ENCODE peak calls at places on chromosomes 16 and 17, in four cellular contexts. One of them, this sample, is unnamed.

GRCh38 chr16:86495756-86496261 is 14.5 kb upstream of the FOXF1 start:
- DNase-seq in fibroblast of lung: no peak
- DNase-seq in DMS 273 treated with DMSO at 0.1 percent for 48 hours: no peak
- DNase-seq in AG04450: no peak
- DNase-seq in this sample: no peak

GRCh38 chr17:7215652-7216139 is 3.9 kb downstream of the DLG4 start:
- DNase-seq in fibroblast of lung: no peak
- DNase-seq in DMS 273 treated with DMSO at 0.1 percent for 48 hours: no peak
- DNase-seq in AG04450: no peak
- DNase-seq in this sample: no peak

GRCh38 chr16:31298958-31299357 is 39.2 kb downstream of the ITGAM start:
- DNase-seq in fibroblast of lung: no peak
- DNase-seq in DMS 273 treated with DMSO at 0.1 percent for 48 hours: no peak
- DNase-seq in AG04450: no peak
- DNase-seq in this sample: peak; percentile 0

GRCh38 chr17:64658931-64659330 is 3.2 kb downstream of the SMURF2 start:
- DNase-seq in fibroblast of lung: peak; percentile 77
- DNase-seq in DMS 273 treated with DMSO at 0.1 percent for 48 hours: no peak
- DNase-seq in AG04450: no peak
- DNase-seq in this sample: no peak

GRCh38 chr16:67212766-67213165 is 13.8 kb downstream of the ELMO3 start:
- DNase-seq in fibroblast of lung: no peak
- DNase-seq in DMS 273 treated with DMSO at 0.1 percent for 48 hours: no peak
- DNase-seq in AG04450: no peak
- DNase-seq in this sample: no peak

GRCh38 chr17:1989135-1989534 is 36.0 kb downstream of the RTN4RL1 start:
- DNase-seq in fibroblast of lung: peak; percentile 89
- DNase-seq in DMS 273 treated with DMSO at 0.1 percent for 48 hours: no peak
- DNase-seq in AG04450: peak; percentile 30
- DNase-seq in this sample: no peak

GRCh38 chr16:30757316-30757715 is 4.5 kb downstream of the CFAP119 start:
- DNase-seq in fibroblast of lung: no peak
- DNase-seq in DMS 273 treated with DMSO at 0.1 percent for 48 hours: no peak
- DNase-seq in AG04450: no peak
- DNase-seq in this sample: no peak

GRCh38 chr16:30997000-30997886 is 12.2 kb downstream of the HSD3B7 start:
- DNase-seq in fibroblast of lung: peak; percentile 64
- DNase-seq in DMS 273 treated with DMSO at 0.1 percent for 48 hours: no peak
- DNase-seq in AG04450: no peak
- DNase-seq in this sample: no peak

GRCh38 chr17:78665952-78666920 is 89.0 kb upstream of the DNAH17 start:
- DNase-seq in fibroblast of lung: no peak
- DNase-seq in DMS 273 treated with DMSO at 0.1 percent for 48 hours: no peak
- DNase-seq in AG04450: no peak
- DNase-seq in this sample: no peak

GRCh38 chr16:89046491-89046890 is 47.2 kb upstream of the ACSF3 start:
- DNase-seq in fibroblast of lung: no peak
- DNase-seq in DMS 273 treated with DMSO at 0.1 percent for 48 hours: no peak
- DNase-seq in AG04450: no peak
- DNase-seq in this sample: no peak

GRCh38 chr17:40576113-40576740 is 11.0 kb upstream of the CCR7 start:
- DNase-seq in fibroblast of lung: no peak
- DNase-seq in DMS 273 treated with DMSO at 0.1 percent for 48 hours: no peak
- DNase-seq in AG04450: no peak
- DNase-seq in this sample: no peak

This sample was measured in NCI-H1694 treated with DMSO at 0.1 percent for 48 hours.